ENCODE peak calls at places on chromosomes 5 and 9, in five cellular contexts. One of them, this sample, is unnamed.

GRCh38 chr9:13427587-13427986 is 148.1 kb upstream of the MPDZ start:
- DNase-seq in NCI-H460: peak
- DNase-seq in natural killer cell: no peak
- DNase-seq in BE2C: peak
- DNase-seq in stimulated activated CD4-positive, alpha-beta T cell treated with anti-CD3 and anti-CD28 coated beads, TNF-alpha, amount 100 ng/mL, for 24 hours: no peak
- DNase-seq in this sample: no peak

GRCh38 chr5:13985736-13986418 is 41.4 kb upstream of the DNAH5 start:
- DNase-seq in NCI-H460: peak
- DNase-seq in BE2C: no peak
- DNase-seq in stimulated activated CD4-positive, alpha-beta T cell treated with anti-CD3 and anti-CD28 coated beads, TNF-alpha, amount 100 ng/mL, for 24 hours: no peak
- DNase-seq in natural killer cell: no peak
- DNase-seq in this sample: no peak

GRCh38 chr5:139186752-139187326 is 11.3 kb downstream of the SIL1 start:
- DNase-seq in NCI-H460: no peak
- DNase-seq in BE2C: no peak
- DNase-seq in natural killer cell: no peak
- DNase-seq in stimulated activated CD4-positive, alpha-beta T cell treated with anti-CD3 and anti-CD28 coated beads, TNF-alpha, amount 100 ng/mL, for 24 hours: no peak
- DNase-seq in this sample: no peak

GRCh38 chr9:96061293-96061987 is 185.9 kb downstream of the ERCC6L2 start:
- DNase-seq in NCI-H460: peak
- DNase-seq in BE2C: peak
- DNase-seq in natural killer cell: peak
- DNase-seq in stimulated activated CD4-positive, alpha-beta T cell treated with anti-CD3 and anti-CD28 coated beads, TNF-alpha, amount 100 ng/mL, for 24 hours: peak
- DNase-seq in this sample: no peak

GRCh38 chr5:146947181-146947941 is 68.8 kb upstream of the PPP2R2B start:
- DNase-seq in natural killer cell: no peak
- DNase-seq in NCI-H460: peak
- DNase-seq in BE2C: peak
- DNase-seq in stimulated activated CD4-positive, alpha-beta T cell treated with anti-CD3 and anti-CD28 coated beads, TNF-alpha, amount 100 ng/mL, for 24 hours: no peak
- DNase-seq in this sample: no peak

GRCh38 chr5:159972538-159973362 is 36.2 kb upstream of the TTC1 start:
- DNase-seq in stimulated activated CD4-positive, alpha-beta T cell treated with anti-CD3 and anti-CD28 coated beads, TNF-alpha, amount 100 ng/mL, for 24 hours: no peak
- DNase-seq in NCI-H460: no peak
- DNase-seq in BE2C: no peak
- DNase-seq in natural killer cell: no peak
- DNase-seq in this sample: no peak

GRCh38 chr9:113635586-113635985 is 172.1 kb downstream of the RGS3 start:
- DNase-seq in NCI-H460: no peak
- DNase-seq in BE2C: no peak
- DNase-seq in natural killer cell: no peak
- DNase-seq in stimulated activated CD4-positive, alpha-beta T cell treated with anti-CD3 and anti-CD28 coated beads, TNF-alpha, amount 100 ng/mL, for 24 hours: no peak
- DNase-seq in this sample: peak

GRCh38 chr5:120124961-120125360 is 339.1 kb upstream of the PRR16 start:
- DNase-seq in stimulated activated CD4-positive, alpha-beta T cell treated with anti-CD3 and anti-CD28 coated beads, TNF-alpha, amount 100 ng/mL, for 24 hours: no peak
- DNase-seq in natural killer cell: no peak
- DNase-seq in BE2C: no peak
- DNase-seq in NCI-H460: no peak
- DNase-seq in this sample: no peak

GRCh38 chr5:95219411-95219810 is 65.5 kb downstream of the MCTP1 start:
- DNase-seq in natural killer cell: no peak
- DNase-seq in NCI-H460: no peak
- DNase-seq in stimulated activated CD4-positive, alpha-beta T cell treated with anti-CD3 and anti-CD28 coated beads, TNF-alpha, amount 100 ng/mL, for 24 hours: no peak
- DNase-seq in BE2C: no peak
- DNase-seq in this sample: no peak

GRCh38 chr9:134390947-134391318 is 64.7 kb downstream of the RXRA start:
- DNase-seq in stimulated activated CD4-positive, alpha-beta T cell treated with anti-CD3 and anti-CD28 coated beads, TNF-alpha, amount 100 ng/mL, for 24 hours: no peak
- DNase-seq in natural killer cell: no peak
- DNase-seq in NCI-H460: no peak
- DNase-seq in BE2C: no peak
- DNase-seq in this sample: peak